ENCODE peak calls at places on chromosomes 2 and 18, in six cellular contexts. One of them, this sample, is unnamed.

GRCh38 chr2:45014016-45014702 is 4.9 kb upstream of the SIX2 start:
- DNase-seq in astrocyte of the spinal cord: peak; percentile 36
- DNase-seq in right atrium auricular region: no peak
- DNase-seq in M059J: peak; percentile 60
- DNase-seq in coronary artery: no peak
- DNase-seq in stimulated activated CD4-positive, alpha-beta T cell treated with anti-CD3 and anti-CD28 coated beads, Interleukin-4, amount 100 ng/mL, for 1 hour: no peak
- DNase-seq in this sample: no peak

GRCh38 chr2:238865744-238866355 is 18.0 kb downstream of the TWIST2 start:
- DNase-seq in coronary artery: no peak
- DNase-seq in stimulated activated CD4-positive, alpha-beta T cell treated with anti-CD3 and anti-CD28 coated beads, Interleukin-4, amount 100 ng/mL, for 1 hour: no peak
- DNase-seq in astrocyte of the spinal cord: no peak
- DNase-seq in right atrium auricular region: no peak
- DNase-seq in M059J: no peak
- DNase-seq in this sample: no peak

GRCh38 chr2:101520246-101520645 is 45.3 kb upstream of the RFX8 start:
- DNase-seq in M059J: peak; percentile 86
- DNase-seq in coronary artery: no peak
- DNase-seq in astrocyte of the spinal cord: peak; percentile 55
- DNase-seq in right atrium auricular region: no peak
- DNase-seq in stimulated activated CD4-positive, alpha-beta T cell treated with anti-CD3 and anti-CD28 coated beads, Interleukin-4, amount 100 ng/mL, for 1 hour: no peak
- DNase-seq in this sample: no peak

GRCh38 chr2:47031909-47032668 is 116.5 kb upstream of the MCFD2 start:
- DNase-seq in coronary artery: no peak
- DNase-seq in stimulated activated CD4-positive, alpha-beta T cell treated with anti-CD3 and anti-CD28 coated beads, Interleukin-4, amount 100 ng/mL, for 1 hour: no peak
- DNase-seq in M059J: peak; percentile 56
- DNase-seq in astrocyte of the spinal cord: no peak
- DNase-seq in right atrium auricular region: no peak
- DNase-seq in this sample: no peak

GRCh38 chr18:49565101-49565500 is 3.2 kb downstream of the LIPG start:
- DNase-seq in astrocyte of the spinal cord: no peak
- DNase-seq in right atrium auricular region: no peak
- DNase-seq in M059J: no peak
- DNase-seq in coronary artery: no peak
- DNase-seq in stimulated activated CD4-positive, alpha-beta T cell treated with anti-CD3 and anti-CD28 coated beads, Interleukin-4, amount 100 ng/mL, for 1 hour: no peak
- DNase-seq in this sample: no peak

GRCh38 chr2:237431372-237431771 is 17.4 kb upstream of the COL6A3 start:
- DNase-seq in stimulated activated CD4-positive, alpha-beta T cell treated with anti-CD3 and anti-CD28 coated beads, Interleukin-4, amount 100 ng/mL, for 1 hour: no peak
- DNase-seq in coronary artery: no peak
- DNase-seq in right atrium auricular region: no peak
- DNase-seq in M059J: peak; percentile 94
- DNase-seq in astrocyte of the spinal cord: peak; percentile 86
- DNase-seq in this sample: peak; percentile 34

GRCh38 chr18:75100832-75101630 is 107.9 kb downstream of the PTGR3 start:
- DNase-seq in coronary artery: peak; percentile 52
- DNase-seq in right atrium auricular region: peak; percentile 32
- DNase-seq in stimulated activated CD4-positive, alpha-beta T cell treated with anti-CD3 and anti-CD28 coated beads, Interleukin-4, amount 100 ng/mL, for 1 hour: no peak
- DNase-seq in M059J: no peak
- DNase-seq in astrocyte of the spinal cord: no peak
- DNase-seq in this sample: no peak

GRCh38 chr18:23386317-23386716 is 66.8 kb upstream of the RIOK3 start:
- DNase-seq in right atrium auricular region: no peak
- DNase-seq in stimulated activated CD4-positive, alpha-beta T cell treated with anti-CD3 and anti-CD28 coated beads, Interleukin-4, amount 100 ng/mL, for 1 hour: no peak
- DNase-seq in M059J: peak; percentile 76
- DNase-seq in coronary artery: no peak
- DNase-seq in astrocyte of the spinal cord: no peak
- DNase-seq in this sample: no peak

GRCh38 chr18:63166142-63166541 is 153.4 kb downstream of the BCL2 start:
- DNase-seq in coronary artery: no peak
- DNase-seq in M059J: no peak
- DNase-seq in astrocyte of the spinal cord: no peak
- DNase-seq in right atrium auricular region: no peak
- DNase-seq in stimulated activated CD4-positive, alpha-beta T cell treated with anti-CD3 and anti-CD28 coated beads, Interleukin-4, amount 100 ng/mL, for 1 hour: no peak
- DNase-seq in this sample: no peak

GRCh38 chr2:25103287-25103871 is 61.5 kb downstream of the EFR3B start:
- DNase-seq in right atrium auricular region: no peak
- DNase-seq in stimulated activated CD4-positive, alpha-beta T cell treated with anti-CD3 and anti-CD28 coated beads, Interleukin-4, amount 100 ng/mL, for 1 hour: no peak
- DNase-seq in coronary artery: no peak
- DNase-seq in astrocyte of the spinal cord: peak; percentile 86
- DNase-seq in M059J: peak; percentile 83
- DNase-seq in this sample: no peak

GRCh38 chr2:63741884-63742583 is 99.7 kb upstream of the UGP2 start:
- DNase-seq in coronary artery: no peak
- DNase-seq in M059J: peak; percentile 61
- DNase-seq in right atrium auricular region: no peak
- DNase-seq in astrocyte of the spinal cord: peak; percentile 10
- DNase-seq in stimulated activated CD4-positive, alpha-beta T cell treated with anti-CD3 and anti-CD28 coated beads, Interleukin-4, amount 100 ng/mL, for 1 hour: no peak
- DNase-seq in this sample: no peak

GRCh38 chr2:1041012-1041805 is 90.6 kb downstream of the SNTG2 start:
- DNase-seq in astrocyte of the spinal cord: no peak
- DNase-seq in coronary artery: no peak
- DNase-seq in stimulated activated CD4-positive, alpha-beta T cell treated with anti-CD3 and anti-CD28 coated beads, Interleukin-4, amount 100 ng/mL, for 1 hour: no peak
- DNase-seq in M059J: no peak
- DNase-seq in right atrium auricular region: no peak
- DNase-seq in this sample: no peak

GRCh38 chr2:149586063-149586462 is 1.5 kb downstream of the MMADHC start:
- DNase-seq in right atrium auricular region: no peak
- DNase-seq in M059J: no peak
- DNase-seq in coronary artery: no peak
- DNase-seq in astrocyte of the spinal cord: no peak
- DNase-seq in stimulated activated CD4-positive, alpha-beta T cell treated with anti-CD3 and anti-CD28 coated beads, Interleukin-4, amount 100 ng/mL, for 1 hour: no peak
- DNase-seq in this sample: no peak

GRCh38 chr2:47198985-47199451 is 43.9 kb upstream of the STPG4 start:
- DNase-seq in right atrium auricular region: no peak
- DNase-seq in astrocyte of the spinal cord: peak; percentile 99
- DNase-seq in M059J: peak; percentile 100
- DNase-seq in stimulated activated CD4-positive, alpha-beta T cell treated with anti-CD3 and anti-CD28 coated beads, Interleukin-4, amount 100 ng/mL, for 1 hour: no peak
- DNase-seq in coronary artery: no peak
- DNase-seq in this sample: peak; percentile 97